ENCODE peak calls at places on chromosomes 4 and X, in nine cellular contexts. E is heart right ventricle, B is ovary, M is stomach, U is Calu3, R is PC-3, G is IMR-90, L is astrocyte of the cerebellum, I is RWPE1. S is an unnamed sample.

GRCh38 chr4:48831532-48832015 is 686 bp downstream of the OCIAD1 start:
- DNase-seq in E (no peak), B (no peak), M (no peak), U (no peak), R (no peak), G (peak; percentile 16), L (no peak), I (no peak), S (no peak)

GRCh38 chr4:186650401-186651180 is 73.1 kb downstream of the FAT1 start:
- DNase-seq in E (no peak), B (no peak), M (no peak), U (no peak), R (no peak), G (no peak), L (no peak), I (no peak), S (no peak)

GRCh38 chr4:173257732-173258717 is 76.1 kb downstream of the HMGB2 start:
- DNase-seq in E (peak; percentile 33), B (peak; percentile 71), M (peak; percentile 55), U (peak; percentile 63), R (peak; percentile 73), G (peak; percentile 74), L (peak; percentile 63), I (peak; percentile 54), S (peak; percentile 70)

GRCh38 chr4:175435437-175435836 is 376.6 kb downstream of the GPM6A start:
- DNase-seq in E (no peak), B (no peak), M (no peak), U (no peak), R (no peak), G (peak; percentile 47), L (no peak), I (no peak), S (no peak)

GRCh38 chrX:82732861-82733260 is 775.2 kb upstream of the POU3F4 start:
- DNase-seq in E (no peak), B (no peak), M (no peak), U (no peak), R (no peak), G (no peak), L (no peak), I (no peak), S (peak; percentile 18)

GRCh38 chr4:55851885-55852284 is 1.6 kb upstream of the EXOC1 start:
- DNase-seq in E (no peak), B (no peak), M (no peak), U (peak; percentile 22), R (peak; percentile 11), G (no peak), L (no peak), I (peak; percentile 59), S (peak; percentile 85)

GRCh38 chr4:98210293-98210692 is 50.9 kb upstream of the RAP1GDS1 start:
- DNase-seq in E (no peak), B (no peak), M (no peak), U (no peak), R (no peak), G (no peak), L (no peak), I (no peak), S (no peak)

GRCh38 chr4:26029512-26030131 is 115.6 kb downstream of the SMIM20 start:
- DNase-seq in E (peak; percentile 22), B (peak; percentile 42), M (no peak), U (no peak), R (no peak), G (no peak), L (no peak), I (no peak), S (no peak)

GRCh38 chr4:189124149-189124758 is 816.4 kb upstream of the FRG1 start:
- DNase-seq in E (no peak), B (peak; percentile 62), M (peak; percentile 37), U (peak; percentile 34), R (peak; percentile 47), G (peak; percentile 74), L (peak; percentile 19), I (peak; percentile 30), S (peak; percentile 47)

GRCh38 chr4:54525602-54526001 is 132.2 kb upstream of the KIT start:
- DNase-seq in E (no peak), B (no peak), M (no peak), U (peak; percentile 3), R (peak; percentile 91), G (peak; percentile 91), L (peak; percentile 66), I (peak; percentile 78), S (peak; percentile 68)

GRCh38 chrX:54089191-54089590 is 44.9 kb upstream of the PHF8 start:
- DNase-seq in E (no peak), B (no peak), M (no peak), U (no peak), R (no peak), G (no peak), L (no peak), I (no peak), S (no peak)

GRCh38 chr4:83022724-83023427 is 12.1 kb upstream of the COPS4 start:
- DNase-seq in E (no peak), B (no peak), M (no peak), U (no peak), R (no peak), G (peak; percentile 76), L (no peak), I (no peak), S (peak; percentile 9)

GRCh38 chr4:186724048-186724860 is 598 bp upstream of the FAT1 start:
- DNase-seq in E (peak; percentile 70), B (peak; percentile 80), M (peak; percentile 64), U (no peak), R (peak; percentile 37), G (peak; percentile 49), L (peak; percentile 22), I (peak; percentile 30), S (peak; percentile 55)

GRCh38 chr4:10455133-10455532 is 2.1 kb downstream of the ZNF518B start:
- DNase-seq in E (no peak), B (no peak), M (no peak), U (no peak), R (no peak), G (no peak), L (no peak), I (no peak), S (no peak)

GRCh38 chrX:47992669-47993068 is 11.1 kb downstream of the ZNF182 start:
- DNase-seq in E (no peak), B (no peak), M (no peak), U (no peak), R (no peak), G (no peak), L (no peak), I (no peak), S (no peak)

GRCh38 chr4:163590609-163591264 is 96.2 kb downstream of the TMA16 start:
- DNase-seq in E (no peak), B (no peak), M (no peak), U (no peak), R (peak; percentile 63), G (no peak), L (no peak), I (no peak), S (peak; percentile 52)

GRCh38 chr4:165537028-165537648 is 158.3 kb downstream of the CPE start:
- DNase-seq in E (no peak), B (no peak), M (no peak), U (peak; percentile 14), R (peak; percentile 77), G (peak; percentile 39), L (peak; percentile 49), I (peak; percentile 50), S (peak; percentile 58)

GRCh38 chr4:104726002-104726401 is 231.3 kb upstream of the CXXC4 start:
- DNase-seq in E (no peak), B (no peak), M (no peak), U (no peak), R (no peak), G (no peak), L (no peak), I (no peak), S (no peak)

GRCh38 chrX:129786210-129786651 is 6.5 kb downstream of the SASH3 start:
- DNase-seq in E (no peak), B (peak; percentile 3), M (no peak), U (no peak), R (no peak), G (no peak), L (no peak), I (no peak), S (no peak)

GRCh38 chrX:64206556-64207162 is 1.2 kb upstream of the AMER1 start:
- DNase-seq in E (peak; percentile 19), B (peak; percentile 59), M (no peak), U (no peak), R (no peak), G (peak; percentile 55), L (no peak), I (no peak), S (no peak)

DNA sequence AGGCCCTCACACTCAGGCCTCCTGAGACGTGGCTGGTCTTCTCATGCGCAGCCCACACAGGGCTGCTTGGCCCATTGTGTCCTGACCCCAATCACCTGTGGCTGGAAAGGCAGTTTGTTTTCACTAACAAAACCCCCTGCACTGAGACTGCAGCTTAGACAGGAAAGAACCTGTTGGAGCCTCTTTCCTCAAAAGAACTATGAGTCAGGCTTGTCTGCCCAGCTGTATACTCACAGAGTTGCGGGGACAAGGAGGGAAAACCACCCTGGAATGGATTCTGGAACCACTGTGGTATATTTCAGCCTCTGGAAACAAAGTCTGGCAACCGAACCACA is 5.2 kb upstream of the TMEM156 start:
- DNase-seq in E (no peak), B (no peak), M (no peak), U (no peak), R (peak; percentile 33), G (peak; percentile 68), L (peak; percentile 56), I (peak; percentile 59), S (peak; percentile 77)
- TF ChIP-seq CTCF in E (no peak), B (no peak), M (no peak), U (no peak), R (no peak), G (no peak), L (no peak), I (no peak), S (no peak)

GRCh38 chr4:118270492-118270891 is 82.3 kb downstream of the PRSS12 start:
- DNase-seq in E (no peak), B (no peak), M (no peak), U (no peak), R (peak; percentile 66), G (peak; percentile 66), L (peak; percentile 55), I (peak; percentile 27), S (peak; percentile 69)
- TF ChIP-seq CTCF in E (peak; percentile 60), B (peak; percentile 29), M (no peak), U (no peak), R (peak; percentile 64), G (peak; percentile 68), L (peak; percentile 11), I (peak; percentile 62), S (peak; percentile 54)

DNA sequence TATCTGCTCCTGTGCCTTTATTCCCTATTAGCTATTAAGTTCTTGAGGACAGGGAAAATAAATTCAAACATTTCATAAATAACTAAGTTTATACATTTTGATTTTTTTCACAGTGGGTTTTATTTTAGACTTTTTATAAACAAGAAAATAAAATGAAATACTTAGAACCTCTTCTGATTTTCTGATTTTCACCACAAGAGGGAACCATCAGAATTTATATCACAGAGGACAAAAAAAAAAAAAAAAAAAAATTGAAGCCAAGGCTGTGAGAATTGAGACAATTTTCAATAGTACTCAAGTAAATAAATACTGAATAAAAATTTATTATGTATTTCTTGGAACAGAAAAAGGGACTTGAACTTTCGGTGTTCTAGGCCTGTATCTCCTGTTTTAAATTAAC is 288.1 kb downstream of the SH3BGRL start:
- DNase-seq in E (no peak), B (no peak), M (no peak), U (no peak), R (peak; percentile 21), G (no peak), L (no peak), I (no peak), S (peak; percentile 34)
- TF ChIP-seq CTCF in E (no peak), B (no peak), M (no peak), U (no peak), R (peak; percentile 44), G (peak; percentile 19), L (no peak), I (no peak), S (peak; percentile 20)

GRCh38 chr4:76306882-76307669 is 543 bp downstream of the STBD1 start:
- DNase-seq in E (peak; percentile 68), B (peak; percentile 73), M (peak; percentile 68), U (peak; percentile 62), R (peak; percentile 49), G (peak; percentile 44), L (no peak), I (peak; percentile 46), S (peak; percentile 70)
- TF ChIP-seq CTCF in E (peak; percentile 20), B (peak; percentile 29), M (no peak), U (peak; percentile 16), R (peak; percentile 61), G (peak; percentile 42), L (peak; percentile 53), I (peak; percentile 59), S (peak; percentile 19)